ENCODE peak calls at places on chromosomes 11 and 22, in five cellular contexts. E is PC-3, Z is MM.1S, X is GM23338, O is PC-9. I is an unnamed sample. For H3F3A, the result is how much of the 10 kb centered on the place peaks cover.

GRCh38 chr11:86591631-86592030 is 80.8 kb downstream of the ME3 start:
- DNase-seq in E (no peak), X (no peak), Z (no peak), O (no peak), I (no peak)

GRCh38 chr11:110712643-110713468 is 619 bp upstream of the ARHGAP20 start:
- DNase-seq in E (no peak), O (no peak), Z (no peak), X (peak), I (peak)

GRCh38 chr11:115377882-115378296 is 126.3 kb downstream of the CADM1 start:
- DNase-seq in X (no peak), O (no peak), Z (no peak), E (peak), I (no peak)

GRCh38 chr11:105589346-105589745 is 20.5 kb upstream of the GRIA4 start:
- DNase-seq in Z (no peak), O (no peak), E (peak), X (no peak), I (no peak)

GRCh38 chr11:100716848-100717247 is 29.8 kb downstream of the ARHGAP42 start:
- DNase-seq in Z (no peak), O (no peak), E (no peak), X (no peak), I (no peak)

GRCh38 chr11:2325719-2326118 is 23.9 kb downstream of the TSPAN32 start:
- DNase-seq in X (no peak), E (peak), O (peak), Z (no peak), I (no peak)

GRCh38 chr11:59918494-59918893 is 19.7 kb upstream of the OOSP1 start:
- DNase-seq in E (peak), X (no peak), O (no peak), Z (no peak), I (no peak)

GRCh38 chr11:17550455-17551346 is 3.6 kb downstream of the OTOG start:
- DNase-seq in Z (no peak), E (no peak), X (no peak), O (no peak), I (no peak)

GRCh38 chr11:19980957-19981669 is 179.2 kb downstream of the DBX1 start:
- DNase-seq in Z (no peak), O (no peak), E (no peak), X (no peak), I (no peak)

GRCh38 chr22:39530692-39531331 is 1.7 kb downstream of the RPS19BP1 start:
- DNase-seq in Z (peak), X (peak), O (no peak), E (peak), I (peak)

GRCh38 chr11:122883682-122883981 is 1.1 kb downstream of the JHY start:
- DNase-seq in Z (no peak), E (no peak), O (no peak), X (no peak), I (no peak)

GRCh38 chr11:111765320-111765983 is 737 bp downstream of the PPP2R1B start:
- DNase-seq in X (peak), E (peak), Z (peak), O (no peak), I (no peak)

GRCh38 chr11:10982695-10983492 is 125.0 kb upstream of the ZBED5 start:
- DNase-seq in Z (no peak), O (peak), X (no peak), E (peak), I (no peak)

GRCh38 chr22:38973289-38974169 is 8.6 kb upstream of the APOBEC3B start:
- DNase-seq in O (peak), E (peak), X (peak), Z (peak), I (peak)

GRCh38 chr11:71251761-71252433 is 480 bp downstream of the SHANK2 start:
- DNase-seq in O (peak), E (peak), X (peak), Z (no peak), I (peak)

GRCh38 chr11:119062779-119063178 is 4.8 kb upstream of the VPS11 start:
- DNase-seq in X (no peak), O (peak), Z (no peak), E (peak), I (no peak)

GRCh38 chr11:26947379-26947844 is 46.5 kb upstream of the FIBIN start:
- DNase-seq in E (no peak), O (no peak), X (no peak), Z (no peak), I (no peak)

GRCh38 chr11:43289368-43289767 is 22.4 kb upstream of the API5 start:
- DNase-seq in Z (peak), O (no peak), X (no peak), E (no peak), I (no peak)

GRCh38 chr11:117564321-117564720 is 232.7 kb downstream of the DSCAML1 start:
- DNase-seq in E (no peak), X (no peak), Z (no peak), O (no peak), I (no peak)

GRCh38 chr11:3152471-3153110 is 12.5 kb downstream of the OSBPL5 start:
- DNase-seq in E (no peak), O (no peak), Z (no peak), X (no peak), I (no peak)

GRCh38 chr11:92528051-92528450 is 303.4 kb downstream of the FAT3 start:
- DNase-seq in E (peak), Z (no peak), O (no peak), X (no peak), I (no peak)

GRCh38 chr11:115674176-115674575 is 170.0 kb upstream of the CADM1 start:
- DNase-seq in Z (no peak), O (no peak), X (peak), E (no peak), I (peak)

GRCh38 chr11:46640034-46640788 is 22.9 kb downstream of the ATG13 start:
- DNase-seq in O (no peak), X (no peak), Z (no peak), E (no peak), I (no peak)

GRCh38 chr22:37457093-37457893 is 28.9 kb downstream of the MFNG start:
- DNase-seq in X (peak), Z (peak), O (peak), E (peak), I (peak)

GRCh38 chr11:33709471-33709870 is 8.8 kb upstream of the C11orf91 start:
- DNase-seq in X (no peak), E (no peak), Z (no peak), O (no peak), I (no peak)

GRCh38 chr11:131666006-131666405 is 295.6 kb downstream of the NTM start:
- DNase-seq in X (no peak), O (no peak), E (no peak), Z (no peak), I (no peak)

GRCh38 chr11:9535189-9535781 is 38.2 kb upstream of the WEE1 start:
- DNase-seq in E (peak), O (peak), X (peak), Z (peak), I (peak)

GRCh38 chr11:70176940-70177689 is 26.0 kb upstream of the FADD start:
- DNase-seq in E (peak), Z (peak), O (peak), X (peak), I (peak)

GRCh38 chr22:35411112-35411511 is 11.2 kb downstream of the MCM5 start:
- DNase-seq in E (no peak), Z (no peak), O (no peak), X (no peak), I (no peak)

GRCh38 chr22:22997988-22998387 is 72.3 kb upstream of the GNAZ start:
- DNase-seq in Z (no peak), X (no peak), O (no peak), E (no peak), I (no peak)

GRCh38 chr11:44518968-44519550 is 46.4 kb upstream of the CD82 start:
- DNase-seq in O (no peak), X (no peak), E (no peak), Z (no peak), I (no peak)

GRCh38 chr22:25228822-25229221 is 9.4 kb downstream of the CRYBB2 start:
- DNase-seq in Z (no peak), X (no peak), E (no peak), O (no peak), I (no peak)

GRCh38 chr11:65433657-65434056 is 11.1 kb downstream of the NEAT1 start:
- DNase-seq in X (no peak), O (no peak), Z (no peak), E (no peak), I (no peak)
- H3F3A ChIP-seq in X (under half), O (half or more), Z (half or more), E (half or more), I (under half)

DNA sequence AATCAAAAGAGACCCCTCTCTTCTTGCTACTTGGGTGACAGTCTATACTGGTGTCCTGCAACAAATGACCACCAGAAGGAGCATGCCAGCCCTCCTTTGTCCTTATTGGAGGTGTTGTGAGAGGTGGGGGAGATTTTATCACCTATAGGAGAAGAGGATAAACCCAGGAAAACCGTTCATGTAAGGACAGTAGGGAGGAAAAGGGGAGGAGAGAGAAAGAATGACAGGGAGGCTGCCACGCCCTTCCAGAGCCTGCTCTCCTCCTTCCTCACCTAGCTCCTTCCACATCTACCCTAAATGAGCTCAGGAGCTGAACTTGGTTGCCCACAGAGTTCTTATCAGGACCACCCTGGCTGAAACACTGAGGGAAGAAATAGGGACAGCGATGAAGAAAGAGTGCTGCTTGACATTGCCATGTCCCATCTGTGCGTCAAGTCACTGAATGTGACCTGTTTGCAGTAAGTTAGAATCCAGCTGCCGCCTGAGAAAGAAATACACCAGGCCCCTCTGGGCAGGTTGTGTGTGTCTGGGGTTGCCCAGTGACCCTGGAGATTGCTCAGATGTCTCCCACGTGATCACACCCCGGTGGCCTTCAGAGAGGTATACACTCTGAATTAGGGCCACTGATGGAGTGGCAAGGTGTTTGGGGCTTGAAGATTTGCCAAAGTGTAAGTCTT is 40.4 kb upstream of the ETS1 start:
- DNase-seq in O (no peak), X (peak), Z (no peak), E (no peak), I (no peak)
- TF ChIP-seq CTCF in O (no peak), X (peak), Z (no peak), E (peak), I (peak)

GRCh38 chr22:20256042-20256441 is 12.1 kb downstream of the RTN4R start:
- DNase-seq in Z (no peak), O (no peak), E (no peak), X (no peak), I (no peak)
- TF ChIP-seq EZH2 in Z (no peak), O (no peak), E (no peak), X (no peak), I (no peak)

DNA sequence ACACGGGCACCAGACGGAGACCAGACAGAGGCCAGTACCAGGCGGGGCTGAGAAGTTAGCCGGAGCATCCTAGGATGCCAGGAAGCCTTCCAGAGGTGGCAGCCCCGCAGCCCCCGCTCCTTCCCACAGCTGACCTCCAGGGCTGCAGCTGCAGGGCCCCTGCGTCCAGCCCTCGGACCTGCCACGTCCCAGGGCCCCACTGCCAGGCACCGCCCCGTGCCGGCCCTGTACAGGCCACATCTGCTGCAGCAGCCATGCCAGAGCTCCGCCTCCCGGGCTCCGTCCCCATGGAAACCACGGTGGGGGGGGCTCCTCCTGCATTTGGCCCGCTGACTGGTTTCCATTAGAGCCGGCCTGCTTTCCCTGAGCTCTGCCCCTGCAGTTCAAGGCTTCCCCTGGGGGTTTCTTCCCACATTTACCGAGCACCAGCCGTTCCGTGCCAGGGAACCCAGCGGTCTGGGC is 62.5 kb upstream of the PPARA start:
- DNase-seq in X (no peak), O (no peak), E (no peak), Z (no peak), I (peak)
- H3F3A ChIP-seq in X (under half), O (under half), E (under half), Z (under half), I (under half)

DNA sequence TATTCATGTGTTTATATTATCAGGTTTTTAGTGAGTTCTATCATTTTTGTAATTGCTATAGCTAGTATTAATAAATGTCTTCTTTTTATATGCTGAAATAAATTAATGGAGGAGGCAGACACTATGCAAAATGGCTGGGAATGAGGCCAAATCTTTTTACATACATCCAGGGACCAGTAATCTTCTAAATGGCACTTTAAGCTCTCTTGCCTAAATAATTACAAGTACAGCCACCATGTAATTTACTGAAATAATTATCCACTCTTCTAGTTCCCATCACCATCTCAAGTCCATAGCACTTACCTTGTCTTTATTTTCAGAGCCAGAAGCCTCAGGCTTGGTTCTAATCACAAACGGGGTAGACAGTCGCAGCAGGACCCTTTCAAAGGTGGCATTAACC is 79.1 kb downstream of the GUCY1A2 start:
- DNase-seq in O (no peak), Z (no peak), X (no peak), E (no peak), I (no peak)
- TF ChIP-seq CTCF in O (no peak), Z (no peak), X (no peak), E (no peak), I (no peak)

GRCh38 chr11:64642418-64642735 is 51.4 kb downstream of the SLC22A12 start:
- DNase-seq in O (no peak), X (no peak), Z (no peak), E (no peak), I (no peak)

GRCh38 chr11:64641596-64642417 is 50.8 kb downstream of the SLC22A12 start:
- DNase-seq in Z (no peak), E (no peak), X (no peak), O (no peak), I (no peak)

GRCh38 chr11:64643927-64644326 is 52.9 kb downstream of the SLC22A12 start:
- DNase-seq in X (no peak), E (no peak), O (no peak), Z (no peak), I (no peak)

GRCh38 chr11:64643258-64643881 is 52.4 kb downstream of the SLC22A12 start:
- DNase-seq in E (no peak), O (no peak), X (peak), Z (no peak), I (peak)

DNA sequence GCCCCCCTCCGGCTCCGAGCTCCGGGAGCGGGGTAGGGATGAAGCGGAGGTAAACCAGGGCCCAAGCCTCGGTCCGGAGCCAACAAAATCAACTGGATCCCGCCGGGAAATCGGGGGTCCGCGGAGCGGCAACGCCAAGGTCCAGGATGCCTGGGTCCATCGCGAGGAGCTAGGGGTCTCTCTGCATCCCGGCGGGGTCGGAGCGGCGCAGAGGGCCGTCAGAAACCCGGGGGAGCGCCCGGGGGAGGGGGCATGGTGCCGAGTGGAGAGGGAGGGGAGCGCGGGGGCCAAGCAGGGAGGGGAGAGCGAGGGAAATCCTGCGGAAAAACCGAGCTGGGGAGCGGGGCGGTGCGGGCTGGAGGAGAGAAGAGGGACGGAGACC is 51.8 kb downstream of the SLC22A12 start:
- DNase-seq in Z (no peak), E (no peak), X (no peak), O (no peak), I (peak)
- TF ChIP-seq EZH2 in Z (no peak), E (peak), X (peak), O (no peak), I (peak)